ENCODE peak calls at places on chromosomes 11 and 22, in ten cellular contexts. X, L, N, V, E, Y, Z, U, J and D are unnamed samples.

GRCh38 chr11:2857276-2857675 is 28.3 kb downstream of the CDKN1C start:
- DNase-seq in X (no peak), L (no peak), N (no peak), V (no peak), E (no peak), Y (no peak), Z (no peak), U (no peak), J (no peak), D (no peak)

GRCh38 chr11:3217751-3218482 is 696 bp downstream of the MRGPRG start:
- DNase-seq in X (no peak), L (no peak), N (no peak), V (no peak), E (no peak), Y (no peak), Z (no peak), U (no peak), J (no peak), D (no peak)

GRCh38 chr11:35043933-35044332 is 95.0 kb upstream of the CD44 start:
- DNase-seq in X (no peak), L (no peak), N (no peak), V (no peak), E (no peak), Y (no peak), Z (no peak), U (no peak), J (no peak), D (no peak)

GRCh38 chr22:22111267-22111751 is 128.7 kb upstream of the TOP3B start:
- DNase-seq in X (peak), L (no peak), N (no peak), V (no peak), E (peak), Y (peak), Z (peak), U (no peak), J (no peak), D (no peak)

GRCh38 chr22:39243443-39244072 is 1.2 kb downstream of the PDGFB start:
- DNase-seq in X (no peak), L (no peak), N (peak), V (peak), E (no peak), Y (no peak), Z (no peak), U (no peak), J (no peak), D (no peak)

GRCh38 chr11:133889188-133889587 is 43.9 kb upstream of the SPATA19 start:
- DNase-seq in X (no peak), L (no peak), N (no peak), V (no peak), E (no peak), Y (no peak), Z (no peak), U (no peak), J (no peak), D (no peak)

GRCh38 chr11:33976351-33977199 is 75.0 kb upstream of the CAPRIN1 start:
- DNase-seq in X (no peak), L (no peak), N (no peak), V (no peak), E (no peak), Y (no peak), Z (peak), U (no peak), J (no peak), D (no peak)

GRCh38 chr22:29116397-29117123 is 43.7 kb downstream of the KREMEN1 start:
- DNase-seq in X (no peak), L (no peak), N (no peak), V (no peak), E (no peak), Y (no peak), Z (no peak), U (no peak), J (no peak), D (no peak)

GRCh38 chr11:56103210-56103737 is at the start of gene OR8H2:
- DNase-seq in X (no peak), L (no peak), N (no peak), V (no peak), E (no peak), Y (no peak), Z (no peak), U (no peak), J (no peak), D (no peak)

GRCh38 chr22:43637861-43638260 is 174.2 kb downstream of the EFCAB6 start:
- DNase-seq in X (no peak), L (no peak), N (no peak), V (no peak), E (no peak), Y (no peak), Z (no peak), U (no peak), J (no peak), D (no peak)

GRCh38 chr11:87970762-87971161 is 204.5 kb downstream of the RAB38 start:
- DNase-seq in X (no peak), L (no peak), N (no peak), V (no peak), E (no peak), Y (no peak), Z (no peak), U (no peak), J (no peak), D (no peak)

GRCh38 chr11:67275606-67276409 is 9.5 kb downstream of the GRK2 start:
- DNase-seq in X (peak), L (no peak), N (no peak), V (no peak), E (no peak), Y (no peak), Z (no peak), U (no peak), J (no peak), D (no peak)

GRCh38 chr11:70420008-70420464 is 21.7 kb downstream of the CTTN start:
- DNase-seq in X (no peak), L (no peak), N (no peak), V (no peak), E (peak), Y (peak), Z (peak), U (no peak), J (no peak), D (no peak)

GRCh38 chr22:43183496-43184263 is 3.3 kb downstream of the TTLL12 start:
- DNase-seq in X (no peak), L (no peak), N (no peak), V (no peak), E (no peak), Y (peak), Z (peak), U (no peak), J (no peak), D (no peak)

GRCh38 chr11:36622431-36623136 is 24.5 kb upstream of the RAG2 start:
- DNase-seq in X (no peak), L (no peak), N (no peak), V (peak), E (peak), Y (peak), Z (peak), U (no peak), J (no peak), D (no peak)

GRCh38 chr11:17745032-17745772 is 10.6 kb downstream of the KCNC1 start:
- DNase-seq in X (no peak), L (no peak), N (no peak), V (peak), E (no peak), Y (no peak), Z (no peak), U (no peak), J (no peak), D (no peak)

GRCh38 chr11:78310500-78310909 is 107.1 kb downstream of the GAB2 start:
- DNase-seq in X (no peak), L (no peak), N (no peak), V (peak), E (no peak), Y (no peak), Z (peak), U (no peak), J (no peak), D (no peak)

GRCh38 chr11:10488121-10488580 is 33.1 kb downstream of the AMPD3 start:
- DNase-seq in X (no peak), L (no peak), N (no peak), V (no peak), E (no peak), Y (no peak), Z (no peak), U (no peak), J (no peak), D (no peak)

GRCh38 chr11:100823360-100823759 is 136.3 kb downstream of the ARHGAP42 start:
- DNase-seq in X (no peak), L (no peak), N (no peak), V (no peak), E (no peak), Y (no peak), Z (peak), U (no peak), J (no peak), D (no peak)

GRCh38 chr22:30182365-30182764 is 64.2 kb downstream of the LIF start:
- DNase-seq in X (no peak), L (no peak), N (no peak), V (no peak), E (no peak), Y (peak), Z (no peak), U (no peak), J (peak), D (no peak)

GRCh38 chr11:132405728-132406127 is 1035.3 kb downstream of the NTM start:
- DNase-seq in X (no peak), L (no peak), N (no peak), V (no peak), E (no peak), Y (no peak), Z (no peak), U (no peak), J (no peak), D (no peak)

GRCh38 chr11:85526564-85526963 is 100.6 kb downstream of the DLG2 start:
- DNase-seq in X (no peak), L (no peak), N (no peak), V (no peak), E (no peak), Y (no peak), Z (no peak), U (no peak), J (no peak), D (no peak)

GRCh38 chr11:78149646-78150045 is 10.2 kb upstream of the ALG8 start:
- DNase-seq in X (no peak), L (no peak), N (no peak), V (no peak), E (no peak), Y (no peak), Z (peak), U (no peak), J (no peak), D (no peak)